ENCODE peak calls at places on chromosomes 7 and 10, in ten cellular contexts. Z is colonic mucosa; H is WTC11; W is glutamatergic neuron; B is uterus; F is CD8-positive, alpha-beta T cell; A is stomach; O is A549; V is neural progenitor cell; T is RWPE2. L is an unnamed sample.

GRCh38 chr7:33764752-33765451 is 140.4 kb upstream of the BMPER start:
- DNase-seq in Z (no peak), H (no peak), W (no peak), B (no peak), F (no peak), A (peak; percentile 34), O (no peak), V (no peak), T (no peak), L (no peak)

GRCh38 chr7:92075455-92076158 is 58.7 kb downstream of the CYP51A1 start:
- DNase-seq in Z (no peak), H (no peak), W (no peak), B (no peak), F (no peak), A (no peak), O (no peak), V (no peak), T (no peak), L (no peak)

GRCh38 chr10:103231047-103231551 is 14.6 kb upstream of the RPEL1 start:
- DNase-seq in Z (no peak), H (peak; percentile 51), W (no peak), B (no peak), F (no peak), A (peak; percentile 46), O (peak; percentile 57), V (peak; percentile 83), T (peak; percentile 76), L (no peak)

GRCh38 chr7:141400356-141400755 is 150.9 kb upstream of the AGK start:
- DNase-seq in Z (no peak), H (no peak), W (no peak), B (no peak), F (no peak), A (no peak), O (no peak), V (no peak), T (no peak), L (no peak)

GRCh38 chr7:106730021-106730420 is 69.1 kb upstream of the CCDC71L start:
- DNase-seq in Z (no peak), H (no peak), W (no peak), B (no peak), F (no peak), A (no peak), O (no peak), V (no peak), T (no peak), L (no peak)

GRCh38 chr7:94908204-94909022 is 1.0 kb downstream of the PPP1R9A start:
- DNase-seq in Z (peak; percentile 43), H (peak; percentile 64), W (peak; percentile 37), B (peak; percentile 26), F (no peak), A (peak; percentile 44), O (peak; percentile 57), V (peak; percentile 83), T (no peak), L (no peak)

GRCh38 chr10:97024181-97025073 is 161.3 kb downstream of the SLIT1 start:
- DNase-seq in Z (no peak), H (no peak), W (no peak), B (peak; percentile 26), F (no peak), A (no peak), O (peak; percentile 70), V (no peak), T (no peak), L (no peak)

GRCh38 chr10:7318836-7319235 is 92.0 kb downstream of the SFMBT2 start:
- DNase-seq in Z (no peak), H (no peak), W (no peak), B (no peak), F (no peak), A (no peak), O (no peak), V (no peak), T (no peak), L (no peak)

GRCh38 chr7:102834466-102834865 is 78.3 kb upstream of the LRRC17 start:
- DNase-seq in Z (no peak), H (no peak), W (no peak), B (no peak), F (no peak), A (no peak), O (no peak), V (no peak), T (no peak), L (no peak)

GRCh38 chr7:102836977-102837376 is 75.8 kb upstream of the LRRC17 start:
- DNase-seq in Z (no peak), H (no peak), W (no peak), B (no peak), F (no peak), A (no peak), O (no peak), V (no peak), T (no peak), L (no peak)

GRCh38 chr7:102836206-102836938 is 76.4 kb upstream of the LRRC17 start:
- DNase-seq in Z (no peak), H (no peak), W (no peak), B (no peak), F (no peak), A (no peak), O (peak; percentile 26), V (no peak), T (no peak), L (no peak)

GRCh38 chr7:102833343-102833742 is 79.5 kb upstream of the LRRC17 start:
- DNase-seq in Z (no peak), H (no peak), W (no peak), B (no peak), F (no peak), A (no peak), O (no peak), V (no peak), T (no peak), L (no peak)

DNA sequence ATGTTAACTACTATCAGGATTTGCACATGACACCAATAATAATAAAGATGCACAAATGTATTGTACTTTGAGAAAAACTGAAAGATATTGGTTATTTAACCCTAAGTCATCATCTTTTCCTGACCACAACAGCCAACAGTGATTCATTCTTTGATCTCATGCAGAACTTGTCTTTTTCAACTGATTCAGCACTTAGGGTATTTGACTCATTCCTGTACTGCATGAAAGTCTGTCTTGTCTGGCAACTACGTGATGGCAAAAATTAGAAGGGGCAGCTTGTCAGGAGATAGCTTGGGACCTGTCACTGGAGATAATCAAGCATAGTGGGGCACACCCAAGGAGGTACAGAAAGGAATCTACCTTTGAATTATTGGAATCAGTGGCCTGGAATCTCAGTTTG is 77.8 kb upstream of the LRRC17 start:
- DNase-seq in Z (no peak), H (no peak), W (no peak), B (no peak), F (no peak), A (no peak), O (peak; percentile 36), V (no peak), T (no peak), L (no peak)
- TF ChIP-seq CTCF in Z (no peak), H (no peak), W (no peak), B (no peak), F (no peak), A (no peak), O (no peak), V (no peak), T (no peak), L (no peak)

GRCh38 chr10:67506757-67507091 is 189.3 kb downstream of the CTNNA3 start:
- DNase-seq in Z (no peak), H (no peak), W (no peak), B (no peak), F (no peak), A (no peak), O (no peak), V (no peak), T (no peak), L (no peak)

DNA sequence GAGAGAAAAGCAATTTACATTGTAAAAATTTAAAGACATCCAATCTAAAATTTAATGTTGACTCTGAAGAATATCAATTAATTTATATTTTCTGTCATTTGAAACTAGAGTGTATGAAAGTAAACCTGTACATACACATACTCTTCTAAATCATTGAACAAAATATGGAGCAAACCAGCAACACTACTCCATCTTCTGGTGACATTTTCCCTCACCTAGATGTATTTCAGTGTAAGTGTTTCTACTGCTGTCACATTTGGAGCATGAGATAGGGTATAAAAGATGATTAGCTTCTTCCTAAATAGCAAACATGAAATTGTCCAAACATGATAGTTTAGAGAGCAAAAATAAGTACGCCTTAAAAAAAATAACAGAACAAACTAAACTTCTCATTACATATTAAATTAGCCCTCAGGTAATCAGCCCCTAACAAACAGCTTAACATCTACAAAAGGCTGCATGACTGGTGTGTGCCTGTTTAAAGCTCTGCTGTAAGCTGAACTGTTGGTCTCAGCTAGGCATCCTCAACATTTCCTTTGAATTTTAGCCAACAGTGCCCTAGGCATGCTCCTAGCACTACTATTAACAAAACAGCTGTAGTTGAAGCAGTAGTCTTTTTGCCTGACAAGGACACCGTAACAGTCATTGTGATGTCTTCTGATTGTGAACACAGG is 189.8 kb downstream of the CTNNA3 start:
- DNase-seq in Z (no peak), H (no peak), W (no peak), B (no peak), F (no peak), A (no peak), O (no peak), V (peak; percentile 9), T (no peak), L (no peak)
- TF ChIP-seq CTCF in Z (no peak), H (no peak), W (no peak), B (no peak), F (no peak), A (no peak), O (no peak), V (peak; percentile 5), T (no peak), L (no peak)

GRCh38 chr7:74412603-74413002 is 41.1 kb upstream of the GTF2IRD1 start:
- DNase-seq in Z (no peak), H (no peak), W (no peak), B (no peak), F (no peak), A (no peak), O (no peak), V (no peak), T (no peak), L (no peak)

GRCh38 chr7:74418538-74418937 is 35.2 kb upstream of the GTF2IRD1 start:
- DNase-seq in Z (no peak), H (no peak), W (no peak), B (no peak), F (no peak), A (no peak), O (no peak), V (no peak), T (no peak), L (no peak)

GRCh38 chr7:74418076-74418475 is 35.6 kb upstream of the GTF2IRD1 start:
- DNase-seq in Z (no peak), H (no peak), W (no peak), B (no peak), F (no peak), A (no peak), O (no peak), V (no peak), T (no peak), L (no peak)

GRCh38 chr7:74420006-74420405 is 33.7 kb upstream of the GTF2IRD1 start:
- DNase-seq in Z (no peak), H (no peak), W (no peak), B (no peak), F (no peak), A (no peak), O (no peak), V (no peak), T (no peak), L (no peak)

GRCh38 chr7:74417419-74417971 is 36.2 kb upstream of the GTF2IRD1 start:
- DNase-seq in Z (peak; percentile 70), H (peak; percentile 80), W (peak; percentile 77), B (peak; percentile 71), F (peak; percentile 60), A (peak; percentile 69), O (peak; percentile 95), V (peak; percentile 82), T (no peak), L (peak; percentile 78)
- TF ChIP-seq CTCF in Z (peak; percentile 96), H (peak; percentile 96), W (peak; percentile 92), B (peak; percentile 92), F (peak; percentile 97), A (peak; percentile 94), O (peak; percentile 93), V (peak; percentile 96), T (peak; percentile 95), L (peak; percentile 93)

GRCh38 chr10:65550761-65551160 is 1375.1 kb upstream of the LRRTM3 start:
- DNase-seq in Z (no peak), H (no peak), W (no peak), B (no peak), F (no peak), A (no peak), O (no peak), V (no peak), T (no peak), L (no peak)

GRCh38 chr10:65556006-65556405 is 1369.8 kb upstream of the LRRTM3 start:
- DNase-seq in Z (no peak), H (no peak), W (no peak), B (no peak), F (no peak), A (no peak), O (no peak), V (no peak), T (no peak), L (no peak)

GRCh38 chr10:65559369-65559768 is 1366.5 kb upstream of the LRRTM3 start:
- DNase-seq in Z (no peak), H (no peak), W (no peak), B (no peak), F (no peak), A (no peak), O (no peak), V (no peak), T (no peak), L (no peak)

DNA sequence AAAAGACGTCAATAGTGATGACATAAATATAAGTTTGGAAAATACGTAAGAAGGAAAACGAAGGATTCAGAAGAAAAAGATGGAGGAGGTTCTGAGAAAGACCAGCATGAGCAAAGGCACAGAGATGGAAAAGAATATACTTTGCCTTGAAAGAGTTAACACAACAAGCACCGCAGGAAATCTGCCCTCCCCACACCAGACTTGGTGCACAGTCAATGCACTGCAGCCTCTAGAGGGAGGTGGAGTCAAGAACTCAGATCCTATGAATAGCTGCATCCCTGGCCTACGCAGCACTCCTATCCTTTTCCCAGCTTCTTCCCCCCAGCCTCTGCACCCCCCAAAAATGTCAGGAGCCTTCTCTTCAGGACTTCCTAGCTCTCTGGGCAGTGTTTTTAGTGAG is 1370.6 kb upstream of the LRRTM3 start:
- DNase-seq in Z (no peak), H (no peak), W (no peak), B (no peak), F (no peak), A (no peak), O (no peak), V (peak; percentile 12), T (no peak), L (no peak)
- TF ChIP-seq CTCF in Z (no peak), H (no peak), W (no peak), B (no peak), F (no peak), A (no peak), O (no peak), V (no peak), T (no peak), L (no peak)